ENCODE peak calls at places on chromosomes 16 and 17, in nine cellular contexts. B is adrenal gland; O is colonic mucosa; C is CD8-positive, alpha-beta T cell; G is IMR-90; Z is BE2C; F is A549; Y is endothelial cell of umbilical vein; N is cardiac muscle cell. T is an unnamed sample.
A peak's percentile ranks its signal among the peaks of the same experiment; 100 is the strongest.

GRCh38 chr17:19242323-19242722 is 5.2 kb downstream of the EPN2 start:
- DNase-seq in B (no peak), O (no peak), C (no peak), G (no peak), Z (no peak), F (no peak), Y (peak; percentile 21), N (no peak), T (no peak)

GRCh38 chr16:31386157-31386984 is 6.8 kb upstream of the ITGAD start:
- DNase-seq in B (no peak), O (no peak), C (no peak), G (peak; percentile 72), Z (no peak), F (peak; percentile 37), Y (no peak), N (peak; percentile 56), T (no peak)

GRCh38 chr16:66275795-66276428 is 90.6 kb upstream of the CDH5 start:
- DNase-seq in B (peak; percentile 42), O (peak; percentile 75), C (no peak), G (peak; percentile 76), Z (peak; percentile 63), F (peak; percentile 65), Y (peak; percentile 73), N (peak; percentile 87), T (peak; percentile 68)

GRCh38 chr17:51815097-51815496 is 343.4 kb downstream of the CA10 start:
- DNase-seq in B (no peak), O (no peak), C (no peak), G (no peak), Z (no peak), F (no peak), Y (no peak), N (no peak), T (no peak)

GRCh38 chr17:38883592-38884526 is 14.0 kb downstream of the LASP1 start:
- DNase-seq in B (no peak), O (no peak), C (no peak), G (no peak), Z (no peak), F (no peak), Y (no peak), N (peak; percentile 87), T (peak; percentile 80)

GRCh38 chr17:79811036-79811887 is 14.4 kb upstream of the CBX8 start:
- DNase-seq in B (no peak), O (no peak), C (no peak), G (no peak), Z (peak; percentile 85), F (peak; percentile 94), Y (peak; percentile 33), N (no peak), T (no peak)

GRCh38 chr16:69402448-69402847 is 16.6 kb upstream of the TERF2 start:
- DNase-seq in B (no peak), O (no peak), C (no peak), G (no peak), Z (no peak), F (no peak), Y (peak; percentile 22), N (no peak), T (no peak)

GRCh38 chr16:79599256-79599836 is 1.2 kb downstream of the MAF start:
- DNase-seq in B (peak; percentile 40), O (no peak), C (no peak), G (no peak), Z (no peak), F (peak; percentile 16), Y (peak; percentile 6), N (peak; percentile 4), T (peak; percentile 34)

GRCh38 chr17:8018436-8018835 is 16.0 kb downstream of the GUCY2D start:
- DNase-seq in B (no peak), O (no peak), C (no peak), G (no peak), Z (no peak), F (no peak), Y (no peak), N (no peak), T (no peak)

GRCh38 chr16:53068423-53068833 is 13.6 kb downstream of the CHD9 start:
- DNase-seq in B (no peak), O (no peak), C (no peak), G (no peak), Z (no peak), F (no peak), Y (no peak), N (no peak), T (no peak)

GRCh38 chr16:59045496-59045895 is 311.4 kb upstream of the GOT2 start:
- DNase-seq in B (no peak), O (no peak), C (no peak), G (peak; percentile 20), Z (no peak), F (no peak), Y (peak; percentile 50), N (no peak), T (no peak)

GRCh38 chr16:21279501-21279900 is 1.4 kb upstream of the CRYM start:
- DNase-seq in B (no peak), O (no peak), C (no peak), G (no peak), Z (no peak), F (no peak), Y (no peak), N (no peak), T (no peak)

GRCh38 chr16:21281698-21282389 is 3.8 kb upstream of the CRYM start:
- DNase-seq in B (no peak), O (no peak), C (no peak), G (no peak), Z (no peak), F (no peak), Y (no peak), N (no peak), T (no peak)

GRCh38 chr16:21283521-21284289 is 5.6 kb upstream of the CRYM start:
- DNase-seq in B (peak; percentile 14), O (peak; percentile 66), C (no peak), G (peak; percentile 25), Z (peak; percentile 20), F (peak; percentile 56), Y (peak; percentile 21), N (peak; percentile 49), T (no peak)

GRCh38 chr16:21284414-21284813 is 6.3 kb upstream of the CRYM start:
- DNase-seq in B (no peak), O (no peak), C (no peak), G (no peak), Z (no peak), F (no peak), Y (no peak), N (no peak), T (no peak)
- H3K4me3 ChIP-seq in B (no peak overlapping the region), O (peak overlapping the region; percentile 36), C (no peak overlapping the region), G (no peak overlapping the region), Z (no peak overlapping the region), F (peak overlapping the region; percentile 50), Y (no peak overlapping the region), N (peak overlapping the region; percentile 45), T (no peak overlapping the region)

GRCh38 chr17:20246692-20247091 is 220.6 kb downstream of the LGALS9B start:
- DNase-seq in B (no peak), O (no peak), C (no peak), G (no peak), Z (no peak), F (no peak), Y (no peak), N (no peak), T (no peak)

GRCh38 chr17:20244671-20245070 is 222.7 kb downstream of the LGALS9B start:
- DNase-seq in B (no peak), O (no peak), C (no peak), G (peak; percentile 67), Z (no peak), F (no peak), Y (no peak), N (peak; percentile 37), T (peak; percentile 45)

GRCh38 chr17:20241855-20242254 is 225.5 kb downstream of the LGALS9B start:
- DNase-seq in B (no peak), O (no peak), C (no peak), G (no peak), Z (no peak), F (no peak), Y (no peak), N (no peak), T (no peak)

GRCh38 chr17:20242271-20242670 is 225.1 kb downstream of the LGALS9B start:
- DNase-seq in B (no peak), O (no peak), C (no peak), G (no peak), Z (no peak), F (no peak), Y (no peak), N (no peak), T (no peak)

GRCh38 chr17:20243524-20243923 is 223.8 kb downstream of the LGALS9B start:
- DNase-seq in B (no peak), O (no peak), C (no peak), G (peak; percentile 37), Z (no peak), F (no peak), Y (no peak), N (no peak), T (no peak)
- H3K4me1 ChIP-seq in B (peaks cover 4% of the 10 kb centered on the region), O (no peaks in the 10 kb centered on the region), C (peaks cover 29% of the 10 kb centered on the region), G (no peaks in the 10 kb centered on the region), Z (no peaks in the 10 kb centered on the region), F (no peaks in the 10 kb centered on the region), Y (no peaks in the 10 kb centered on the region), N (no peaks in the 10 kb centered on the region), T (no peaks in the 10 kb centered on the region)

DNA sequence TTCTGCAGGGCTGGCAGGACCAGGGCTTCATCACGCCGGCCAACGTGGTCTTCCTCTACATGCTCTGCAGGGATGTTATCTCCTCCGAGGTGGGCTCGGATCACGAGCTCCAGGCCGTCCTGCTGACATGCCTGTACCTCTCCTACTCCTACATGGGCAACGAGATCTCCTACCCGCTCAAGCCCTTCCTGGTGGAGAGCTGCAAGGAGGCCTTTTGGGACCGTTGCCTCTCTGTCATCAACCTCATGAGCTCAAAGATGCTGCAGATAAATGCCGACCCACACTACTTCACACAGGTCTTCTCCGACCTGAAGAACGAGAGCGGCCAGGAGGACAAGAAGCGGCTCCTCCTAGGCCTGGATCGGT is 1.4 kb downstream of the CDK5R1 start:
- DNase-seq in B (peak; percentile 17), O (no peak), C (no peak), G (no peak), Z (no peak), F (no peak), Y (no peak), N (no peak), T (no peak)
- H3K4me3 ChIP-seq in B (no peak overlapping the region), O (no peak overlapping the region), C (peak overlapping the region; percentile 86), G (no peak overlapping the region), Z (no peak overlapping the region), F (no peak overlapping the region), Y (no peak overlapping the region), N (no peak overlapping the region), T (no peak overlapping the region)

GRCh38 chr17:50044483-50044882 is 11.4 kb upstream of the ITGA3 start:
- DNase-seq in B (no peak), O (no peak), C (no peak), G (no peak), Z (no peak), F (no peak), Y (no peak), N (no peak), T (no peak)

GRCh38 chr17:50043290-50044148 is 12.4 kb upstream of the ITGA3 start:
- DNase-seq in B (no peak), O (peak; percentile 69), C (no peak), G (no peak), Z (no peak), F (no peak), Y (peak; percentile 56), N (peak; percentile 49), T (no peak)

GRCh38 chr17:50039058-50039457 is 16.9 kb upstream of the ITGA3 start:
- DNase-seq in B (no peak), O (no peak), C (no peak), G (no peak), Z (no peak), F (no peak), Y (no peak), N (no peak), T (no peak)

GRCh38 chr17:50045154-50045553 is 10.8 kb upstream of the ITGA3 start:
- DNase-seq in B (no peak), O (no peak), C (no peak), G (no peak), Z (no peak), F (no peak), Y (no peak), N (no peak), T (no peak)

GRCh38 chr17:50042211-50042610 is 13.7 kb upstream of the ITGA3 start:
- DNase-seq in B (no peak), O (no peak), C (no peak), G (no peak), Z (no peak), F (no peak), Y (no peak), N (no peak), T (no peak)
- H3K4me1 ChIP-seq in B (peaks cover 14% of the 10 kb centered on the region), O (peaks cover 3% of the 10 kb centered on the region), C (no peaks in the 10 kb centered on the region), G (peaks cover 11% of the 10 kb centered on the region), Z (no peaks in the 10 kb centered on the region), F (peaks cover 56% of the 10 kb centered on the region), Y (peaks cover 28% of the 10 kb centered on the region), N (no peaks in the 10 kb centered on the region), T (no peaks in the 10 kb centered on the region)

T was measured in SJCRH30.